ENCODE peak calls at places on chromosomes 11 and 22, in ten cellular contexts. O is fibroblast of pulmonary artery, P is fibroblast of the aortic adventitia, Y is lung, V is GM12865, G is neural progenitor cell, J is lower leg skin, F is endodermal cell, R is colonic mucosa, K is IMR-90. Z is an unnamed sample.

GRCh38 chr11:45532552-45532951 is 132.9 kb downstream of the CHST1 start:
- DNase-seq in O (no peak), P (no peak), Y (no peak), V (no peak), G (no peak), J (no peak), F (no peak), R (no peak), K (no peak), Z (no peak)

GRCh38 chr11:36408476-36409136 is 101.5 kb downstream of the TRAF6 start:
- DNase-seq in O (no peak), P (no peak), Y (no peak), V (no peak), G (no peak), J (no peak), F (no peak), R (no peak), K (no peak), Z (no peak)

GRCh38 chr22:39083212-39084165 is 6.4 kb downstream of the APOBEC3G start:
- DNase-seq in O (no peak), P (no peak), Y (no peak), V (no peak), G (no peak), J (no peak), F (no peak), R (no peak), K (no peak), Z (no peak)

GRCh38 chr11:64687204-64687603 is 35.8 kb downstream of the NRXN2 start:
- DNase-seq in O (no peak), P (no peak), Y (no peak), V (no peak), G (no peak), J (no peak), F (no peak), R (no peak), K (no peak), Z (peak; percentile 5)

GRCh38 chr11:41868606-41869005 is 409.2 kb upstream of the LRRC4C start:
- DNase-seq in O (no peak), P (no peak), Y (no peak), V (no peak), G (no peak), J (no peak), F (no peak), R (no peak), K (no peak), Z (no peak)

GRCh38 chr11:134562941-134563471 is 151.0 kb upstream of the B3GAT1 start:
- DNase-seq in O (no peak), P (no peak), Y (no peak), V (no peak), G (no peak), J (peak; percentile 78), F (peak; percentile 27), R (peak; percentile 6), K (no peak), Z (no peak)

GRCh38 chr22:17795661-17796548 is 21.6 kb upstream of the BID start:
- DNase-seq in O (no peak), P (no peak), Y (no peak), V (peak; percentile 70), G (no peak), J (no peak), F (no peak), R (no peak), K (no peak), Z (no peak)

GRCh38 chr11:12900496-12900895 is 108.6 kb upstream of the RASSF10 start:
- DNase-seq in O (peak; percentile 93), P (peak; percentile 93), Y (no peak), V (no peak), G (no peak), J (no peak), F (no peak), R (no peak), K (peak; percentile 94), Z (peak; percentile 97)

GRCh38 chr11:106403751-106404150 is 326.3 kb downstream of the AASDHPPT start:
- DNase-seq in O (no peak), P (no peak), Y (no peak), V (no peak), G (no peak), J (no peak), F (no peak), R (no peak), K (no peak), Z (no peak)

GRCh38 chr11:61041755-61042518 is 60.4 kb upstream of the CD5 start:
- DNase-seq in O (peak; percentile 32), P (peak; percentile 23), Y (no peak), V (peak; percentile 92), G (peak; percentile 77), J (no peak), F (peak; percentile 74), R (peak; percentile 44), K (no peak), Z (peak; percentile 34)

GRCh38 chr11:47552086-47552580 is 799 bp downstream of the CELF1 start:
- DNase-seq in O (peak; percentile 53), P (peak; percentile 60), Y (no peak), V (peak; percentile 32), G (peak; percentile 48), J (no peak), F (peak; percentile 80), R (peak; percentile 57), K (peak; percentile 52), Z (peak; percentile 51)

GRCh38 chr11:68313574-68314202 is 1.3 kb downstream of the LRP5 start:
- DNase-seq in O (no peak), P (peak; percentile 25), Y (no peak), V (no peak), G (peak; percentile 64), J (no peak), F (no peak), R (no peak), K (peak; percentile 30), Z (peak; percentile 32)

GRCh38 chr11:113048820-113049555 is 87.8 kb downstream of the NCAM1 start:
- DNase-seq in O (peak; percentile 51), P (peak; percentile 29), Y (no peak), V (no peak), G (no peak), J (no peak), F (no peak), R (no peak), K (no peak), Z (peak; percentile 26)

GRCh38 chr11:127390465-127390864 is 389.9 kb upstream of the KIRREL3 start:
- DNase-seq in O (no peak), P (no peak), Y (no peak), V (no peak), G (no peak), J (no peak), F (no peak), R (no peak), K (no peak), Z (no peak)

GRCh38 chr22:45010532-45010900 is 711 bp upstream of the PHF21B start:
- DNase-seq in O (no peak), P (no peak), Y (no peak), V (no peak), G (no peak), J (no peak), F (peak; percentile 74), R (no peak), K (no peak), Z (no peak)
- H3K4me3 ChIP-seq in O (peak overlapping the region; percentile 54), P (peak overlapping the region; percentile 64), Y (no peak overlapping the region), V (peak overlapping the region; percentile 58), G (peak overlapping the region; percentile 97), J (no peak overlapping the region), F (peak overlapping the region; percentile 90), R (peak overlapping the region; percentile 11), K (no peak overlapping the region), Z (peak overlapping the region; percentile 49)

DNA sequence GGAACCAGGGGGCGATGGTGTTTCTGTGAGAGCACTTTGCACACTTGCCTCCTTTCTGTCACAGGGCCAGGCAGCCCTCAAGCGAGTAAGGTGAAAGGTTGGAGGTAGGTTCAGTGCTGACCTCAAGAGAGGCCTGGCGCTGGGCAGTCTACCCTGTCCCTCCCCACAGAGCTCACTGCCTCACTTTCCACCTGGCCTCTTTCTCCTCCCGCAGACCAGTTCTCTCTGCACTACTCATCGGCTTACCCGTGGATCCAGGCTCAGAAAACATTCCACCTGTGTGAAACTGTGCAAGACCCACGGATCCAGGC is 16.8 kb downstream of the APOL5 start:
- DNase-seq in O (no peak), P (no peak), Y (no peak), V (no peak), G (no peak), J (no peak), F (no peak), R (no peak), K (no peak), Z (no peak)
- TF ChIP-seq CTCF in O (no peak), P (no peak), Y (no peak), V (no peak), G (no peak), J (no peak), F (no peak), R (no peak), K (no peak), Z (no peak)

DNA sequence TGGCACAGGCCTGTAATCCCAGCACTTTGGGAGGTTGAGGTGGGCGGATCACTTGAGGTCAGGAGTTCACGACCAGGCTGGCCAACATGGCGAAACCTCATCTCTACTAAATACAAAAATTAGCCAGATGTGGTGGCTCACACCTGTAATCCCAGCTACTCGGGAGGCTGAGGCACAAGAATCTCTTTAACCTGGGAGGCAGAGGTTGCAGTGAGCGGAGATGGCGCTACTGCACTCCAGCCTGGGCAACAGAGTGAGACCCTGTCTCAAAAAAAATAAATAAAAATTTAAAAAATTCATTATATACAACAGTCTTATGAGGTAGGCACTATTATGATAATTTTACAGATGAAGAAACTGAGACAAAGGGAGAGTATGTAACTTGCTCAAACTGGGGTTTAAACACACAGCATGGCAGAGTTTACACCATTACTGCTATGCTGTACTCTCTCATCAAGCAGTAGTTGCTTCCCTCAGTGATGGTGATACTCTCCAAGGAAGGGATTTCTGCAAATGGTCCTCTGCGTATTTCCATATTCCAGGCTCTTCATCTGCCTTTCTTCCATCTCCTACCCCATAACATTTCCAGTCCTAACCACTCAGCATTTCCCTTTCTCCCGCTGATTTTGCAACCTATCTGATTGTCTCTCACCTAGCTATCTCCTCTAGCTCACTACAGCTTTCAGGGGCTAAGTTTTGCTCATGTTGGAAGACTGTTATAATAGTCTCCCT is 95.3 kb downstream of the CCDC83 start:
- DNase-seq in O (no peak), P (no peak), Y (no peak), V (no peak), G (no peak), J (no peak), F (no peak), R (no peak), K (no peak), Z (no peak)
- H3K4me3 ChIP-seq in O (no peak overlapping the region), P (no peak overlapping the region), Y (no peak overlapping the region), V (no peak overlapping the region), G (no peak overlapping the region), J (no peak overlapping the region), F (no peak overlapping the region), R (no peak overlapping the region), K (no peak overlapping the region), Z (no peak overlapping the region)

DNA sequence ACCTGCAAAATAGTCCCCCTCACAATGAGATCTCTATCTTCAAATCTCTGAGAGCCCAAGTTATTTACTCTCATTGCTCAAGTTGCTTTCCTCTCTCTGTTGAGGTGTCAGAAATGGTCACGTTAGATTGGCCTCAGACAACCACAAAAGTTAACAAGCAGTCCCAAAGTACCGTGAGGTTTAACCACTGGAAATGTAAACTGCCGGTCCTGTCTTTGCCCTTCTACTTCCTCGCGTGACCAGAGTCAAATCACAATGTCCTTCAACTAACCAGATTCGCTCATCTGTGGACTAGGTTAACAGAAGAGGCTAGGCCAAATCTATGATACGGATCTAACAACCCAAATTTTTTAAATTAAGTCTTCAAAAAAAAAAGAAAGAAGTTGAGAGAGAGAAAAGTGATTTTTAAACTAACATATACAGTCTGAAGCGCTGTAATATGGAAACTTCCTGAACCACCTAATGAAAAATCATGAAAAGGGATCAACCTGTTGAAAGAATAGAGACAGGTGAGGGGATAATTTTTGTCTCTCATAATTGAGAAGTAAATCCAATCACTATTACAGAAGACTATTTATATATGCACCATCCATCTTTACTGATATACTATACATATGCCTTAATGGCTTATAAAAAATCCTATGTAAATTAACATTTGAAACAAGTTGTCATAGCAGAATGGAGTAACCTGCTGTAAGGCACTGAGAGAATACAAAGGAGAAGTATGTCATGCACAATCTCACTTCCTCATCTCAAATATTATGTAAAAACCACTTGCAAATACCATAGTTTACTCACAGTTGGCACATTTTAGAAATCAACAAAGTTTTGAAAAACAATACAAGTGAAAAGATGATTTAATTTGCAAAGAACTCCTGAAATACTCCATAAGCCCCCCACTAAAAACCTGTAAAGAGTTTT is 3.3 kb upstream of the JAML start:
- DNase-seq in O (no peak), P (no peak), Y (no peak), V (peak; percentile 84), G (no peak), J (no peak), F (no peak), R (no peak), K (no peak), Z (no peak)
- TF ChIP-seq CTCF in O (no peak), P (no peak), Y (no peak), V (no peak), G (no peak), J (no peak), F (no peak), R (no peak), K (no peak), Z (no peak)

Z was measured in cardiac fibroblast.